ENCODE peak calls at places on chromosome 15, in nine cellular contexts. Y is progenitor cell of endocrine pancreas, Q is upper lobe of right lung, N is GM23338, Z is Calu3, B is A549, I is HFFc6, O is neural progenitor cell, C is HCT116. V is an unnamed sample.

GRCh38 chr15:85412956-85413854 is 32.8 kb downstream of the AKAP13 start:
- DNase-seq in Y (no peak), O (no peak), N (no peak), Q (peak), Z (peak), B (peak), C (peak), I (peak), V (no peak)

GRCh38 chr15:91887921-91888373 is 34.4 kb downstream of the SLCO3A1 start:
- DNase-seq in O (no peak), C (no peak), I (no peak), Q (no peak), B (no peak), Y (no peak), N (no peak), Z (no peak), V (no peak)

GRCh38 chr15:100191161-100191560 is 150.6 kb downstream of the ADAMTS17 start:
- DNase-seq in Q (no peak), Z (no peak), Y (no peak), I (no peak), B (no peak), C (no peak), N (no peak), O (no peak), V (no peak)

GRCh38 chr15:70528270-70528706 is 235.1 kb downstream of the UACA start:
- DNase-seq in Z (peak), N (no peak), B (no peak), I (no peak), O (no peak), Q (no peak), C (peak), Y (no peak), V (no peak)

GRCh38 chr15:94840794-94841587 is 609.6 kb downstream of the MCTP2 start:
- DNase-seq in C (no peak), I (no peak), Q (no peak), O (no peak), B (no peak), Z (no peak), Y (no peak), N (peak), V (no peak)

GRCh38 chr15:52080993-52081392 is 31.6 kb downstream of the BCL2L10 start:
- DNase-seq in I (no peak), Q (no peak), Z (no peak), O (no peak), B (no peak), C (no peak), N (no peak), Y (no peak), V (no peak)

GRCh38 chr15:25710184-25710583 is 152.9 kb downstream of the ATP10A start:
- DNase-seq in C (no peak), I (no peak), B (peak), Q (peak), N (peak), Z (peak), Y (peak), O (peak), V (peak)

GRCh38 chr15:72907733-72908132 is 124.2 kb upstream of the ADPGK start:
- DNase-seq in N (no peak), Q (no peak), B (no peak), I (no peak), O (no peak), C (no peak), Z (no peak), Y (no peak), V (no peak)

GRCh38 chr15:68354268-68354667 is 76.7 kb downstream of the FEM1B start:
- DNase-seq in N (no peak), I (no peak), B (no peak), Q (no peak), C (no peak), O (no peak), Z (no peak), Y (no peak), V (no peak)

GRCh38 chr15:77526582-77527163 is 106.0 kb downstream of the HMG20A start:
- DNase-seq in Z (no peak), O (no peak), Y (no peak), Q (peak), C (no peak), N (no peak), B (no peak), I (no peak), V (no peak)

GRCh38 chr15:46411900-46412299 is 777.1 kb downstream of the SQOR start:
- DNase-seq in C (no peak), N (no peak), O (no peak), Y (no peak), Q (no peak), Z (no peak), B (no peak), I (no peak), V (no peak)

GRCh38 chr15:83698294-83698693 is 44.4 kb downstream of the ADAMTSL3 start:
- DNase-seq in I (no peak), C (no peak), O (no peak), Q (no peak), N (no peak), Z (no peak), B (peak), Y (no peak), V (no peak)

GRCh38 chr15:31265090-31265870 is 61.4 kb upstream of the KLF13 start:
- DNase-seq in Z (no peak), Y (no peak), Q (peak), I (no peak), N (no peak), B (no peak), C (no peak), O (peak), V (no peak)

GRCh38 chr15:100234158-100235029 is 107.4 kb downstream of the ADAMTS17 start:
- DNase-seq in C (no peak), N (no peak), I (no peak), Z (no peak), Q (no peak), O (no peak), Y (no peak), B (no peak), V (peak)

GRCh38 chr15:69402816-69403215 is 11.3 kb upstream of the KIF23 start:
- DNase-seq in O (no peak), Z (no peak), B (no peak), Q (no peak), Y (no peak), N (no peak), C (no peak), I (no peak), V (no peak)

GRCh38 chr15:32676095-32676643 is 34.7 kb downstream of the SCG5 start:
- DNase-seq in Y (no peak), Z (no peak), B (no peak), C (no peak), I (no peak), Q (no peak), O (no peak), N (no peak), V (no peak)

DNA sequence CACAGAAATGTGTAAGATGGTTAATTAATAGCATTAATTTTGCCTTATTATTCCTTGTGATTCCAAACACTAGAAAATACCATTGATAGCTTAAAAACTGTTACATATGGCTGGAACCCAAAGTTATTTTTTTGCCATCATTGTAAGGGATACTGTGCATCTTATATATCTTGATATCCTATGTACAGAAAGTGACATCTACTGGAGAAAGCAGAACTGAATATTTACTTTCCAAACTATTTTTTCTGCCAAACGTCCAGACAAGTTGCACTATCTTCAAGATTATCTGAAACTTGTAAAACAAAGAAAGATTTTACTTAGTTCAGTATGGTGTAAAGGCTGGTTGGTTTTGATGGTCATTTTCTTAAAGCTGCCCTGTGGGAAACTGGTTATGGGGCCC is 33.3 kb upstream of the MEIS2 start:
- DNase-seq in O (no peak), B (no peak), C (no peak), Y (no peak), I (peak), Z (no peak), Q (no peak), N (no peak), V (no peak)
- TF ChIP-seq CTCF in O (peak), B (peak), C (peak), Y (no peak), I (peak), Z (no peak), Q (peak), N (no peak), V (no peak)

GRCh38 chr15:75306188-75306587 is 23.6 kb downstream of the GOLGA6D start:
- DNase-seq in Q (no peak), I (no peak), Y (no peak), B (no peak), O (no peak), N (no peak), C (no peak), Z (no peak), V (no peak)

GRCh38 chr15:75313116-75313845 is 22.6 kb upstream of the COMMD4 start:
- DNase-seq in C (no peak), Y (no peak), O (no peak), Q (no peak), I (no peak), N (no peak), Z (no peak), B (no peak), V (no peak)

GRCh38 chr15:75309711-75310110 is 26.2 kb upstream of the COMMD4 start:
- DNase-seq in C (no peak), B (no peak), O (no peak), Y (no peak), I (peak), Z (no peak), Q (no peak), N (no peak), V (no peak)

GRCh38 chr15:75302318-75302717 is 19.7 kb downstream of the GOLGA6D start:
- DNase-seq in Z (no peak), B (no peak), C (no peak), O (no peak), Q (no peak), Y (no peak), N (no peak), I (no peak), V (no peak)

GRCh38 chr15:75307778-75308390 is 25.2 kb downstream of the GOLGA6D start:
- DNase-seq in Z (peak), Q (peak), C (peak), Y (peak), O (peak), B (peak), I (peak), N (peak), V (peak)
- TF ChIP-seq CTCF in Z (peak), Q (peak), C (peak), Y (peak), O (peak), B (peak), I (peak), N (peak), V (peak)

DNA sequence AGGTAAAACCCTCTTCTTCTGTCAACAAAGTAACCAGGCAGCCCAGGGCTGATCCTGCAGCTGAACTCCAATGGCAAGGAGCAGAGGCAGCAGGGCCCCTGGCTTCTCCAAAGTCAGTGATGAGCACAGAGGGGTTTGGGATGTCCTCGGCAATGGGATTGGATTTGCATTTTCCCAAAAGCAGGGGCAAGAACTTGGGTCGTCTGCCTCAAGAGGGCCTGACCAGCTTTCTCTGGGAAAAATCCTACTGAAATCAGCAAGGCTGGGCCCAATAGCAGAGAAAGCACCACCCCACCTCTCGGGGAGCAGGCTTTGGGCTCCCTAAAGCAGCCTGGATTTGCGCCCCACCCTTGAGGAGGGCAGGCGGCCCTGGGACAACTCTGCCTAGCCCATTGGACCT is 210.0 kb upstream of the IGF1R start:
- DNase-seq in Q (no peak), B (no peak), I (no peak), Y (no peak), O (no peak), N (no peak), C (no peak), Z (no peak), V (no peak)
- TF ChIP-seq CTCF in Q (no peak), B (no peak), I (no peak), Y (no peak), O (no peak), N (no peak), C (no peak), Z (no peak), V (no peak)

DNA sequence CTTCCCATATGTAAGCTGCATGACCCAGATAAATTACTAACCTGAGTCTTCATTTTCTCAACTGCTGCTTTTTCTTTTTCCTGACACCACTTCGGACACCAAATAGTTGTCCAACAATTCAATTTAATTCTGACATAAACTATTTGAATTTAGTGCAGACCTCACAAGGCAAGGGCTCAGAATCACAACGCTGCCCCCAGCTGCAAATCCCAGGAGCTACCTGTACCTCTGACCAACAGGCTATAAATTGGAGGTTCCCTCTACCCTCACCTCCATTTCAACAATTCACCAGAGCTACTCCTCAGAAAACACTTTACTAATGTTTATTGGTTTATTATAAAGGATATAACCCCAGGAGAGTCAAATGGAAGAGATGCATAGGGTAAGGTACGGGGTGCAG is 737.6 kb downstream of the NTRK3 start:
- DNase-seq in O (no peak), B (no peak), Y (no peak), C (no peak), I (no peak), Z (no peak), Q (no peak), N (no peak), V (no peak)
- TF ChIP-seq CTCF in O (no peak), B (no peak), Y (no peak), C (no peak), I (no peak), Z (no peak), Q (no peak), N (peak), V (no peak)

DNA sequence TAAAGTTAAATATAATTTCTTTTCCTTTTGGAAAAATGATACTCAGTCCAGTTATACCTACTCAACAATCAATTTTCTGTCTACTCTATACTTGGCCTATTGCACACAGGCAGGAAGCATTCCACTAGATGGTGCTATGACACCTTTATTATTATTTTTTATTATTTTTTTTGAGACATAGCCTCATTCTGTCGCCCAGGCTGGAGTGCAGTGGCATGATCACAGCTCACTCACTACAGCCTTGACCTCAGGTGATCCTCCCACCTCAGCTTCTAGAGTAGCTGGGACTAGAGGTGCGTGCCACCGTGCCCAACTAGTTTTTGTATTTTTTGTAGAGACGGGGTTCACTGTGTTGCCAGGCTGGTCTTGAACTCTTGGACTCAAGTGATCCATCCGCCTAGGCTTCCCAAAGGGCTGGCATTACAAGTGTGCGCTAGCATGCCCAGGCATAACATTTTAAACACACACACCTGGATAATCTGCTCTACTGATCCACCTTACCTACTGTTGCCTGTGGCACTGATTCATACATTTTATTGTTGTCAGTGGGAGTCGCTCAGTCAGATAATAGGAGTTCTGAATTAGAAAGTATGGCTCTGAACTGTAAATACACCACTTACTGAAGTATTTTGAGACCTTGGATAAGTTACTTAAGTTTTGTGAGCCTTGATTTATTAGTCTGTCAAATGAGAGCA is 56.2 kb downstream of the EIF3J start:
- DNase-seq in I (peak), Y (no peak), N (no peak), Q (no peak), B (no peak), Z (no peak), O (no peak), C (peak), V (no peak)
- TF ChIP-seq CTCF in I (peak), Y (peak), N (peak), Q (peak), B (peak), Z (no peak), O (peak), C (peak), V (peak)

GRCh38 chr15:63469190-63469589 is 35.2 kb upstream of the USP3 start:
- DNase-seq in Y (no peak), B (no peak), I (no peak), O (no peak), N (no peak), Q (no peak), C (no peak), Z (no peak), V (no peak)

GRCh38 chr15:63463793-63464192 is 40.6 kb upstream of the USP3 start:
- DNase-seq in N (no peak), Z (no peak), Y (no peak), B (no peak), C (no peak), Q (no peak), I (no peak), O (no peak), V (no peak)

GRCh38 chr15:63469984-63470383 is 34.4 kb upstream of the USP3 start:
- DNase-seq in Y (no peak), N (no peak), C (no peak), O (no peak), Z (no peak), B (no peak), Q (no peak), I (no peak), V (no peak)

GRCh38 chr15:63465104-63465503 is 39.3 kb upstream of the USP3 start:
- DNase-seq in Y (no peak), C (no peak), Q (no peak), B (no peak), N (no peak), I (no peak), Z (peak), O (no peak), V (no peak)

GRCh38 chr15:63466378-63467192 is 37.8 kb upstream of the USP3 start:
- DNase-seq in Y (no peak), O (peak), B (peak), I (peak), Z (peak), Q (no peak), N (peak), C (peak), V (no peak)
- TF ChIP-seq CTCF in Y (peak), O (peak), B (peak), I (peak), Z (peak), Q (peak), N (peak), C (peak), V (peak)

DNA sequence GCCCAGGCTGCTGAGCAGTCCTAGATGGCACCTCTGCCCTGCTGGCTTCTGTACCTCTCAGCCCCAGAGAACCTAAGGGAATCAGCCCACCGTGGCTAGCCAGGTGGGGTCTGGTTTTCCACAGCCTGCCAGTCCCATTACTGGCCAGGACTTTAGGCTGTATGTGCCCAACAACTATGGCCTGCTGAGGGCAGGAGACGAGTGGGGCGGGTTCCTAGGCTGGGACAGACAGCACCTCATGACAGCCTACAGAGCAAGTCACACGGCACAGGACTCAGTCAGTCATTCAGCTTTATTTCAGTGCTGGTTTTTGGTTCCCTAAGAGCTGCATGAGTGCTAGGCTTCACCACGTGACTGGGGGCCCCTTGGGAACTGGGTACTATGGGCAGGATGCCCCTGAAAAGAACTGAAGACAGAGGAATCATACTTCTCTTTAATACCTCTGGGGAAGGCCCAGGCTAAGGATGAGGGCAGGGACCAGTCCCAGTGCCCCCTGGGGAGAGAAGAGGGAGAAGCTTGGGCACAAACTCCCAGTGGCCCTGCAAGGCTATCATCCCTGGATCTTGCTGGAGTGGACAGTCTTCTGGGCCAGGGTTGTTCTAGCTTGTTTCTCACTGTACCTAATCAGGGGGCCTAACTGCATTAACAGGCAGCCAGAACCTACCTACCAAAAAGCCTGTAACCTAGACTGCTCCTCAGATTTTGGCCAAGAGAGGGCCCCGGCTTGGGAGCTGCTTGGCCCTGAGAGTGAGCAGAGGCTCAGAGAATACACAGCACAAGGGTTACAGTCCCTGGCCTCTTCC is 14.8 kb downstream of the CLK3 start:
- DNase-seq in B (no peak), Y (no peak), I (no peak), C (no peak), Q (no peak), O (no peak), N (no peak), Z (no peak), V (peak)
- TF ChIP-seq CTCF in B (no peak), Y (no peak), I (no peak), C (no peak), Q (no peak), O (no peak), N (no peak), Z (no peak), V (no peak)

GRCh38 chr15:39594056-39594763 is 13.3 kb downstream of the THBS1 start:
- DNase-seq in C (no peak), N (no peak), Q (no peak), O (no peak), B (no peak), Z (no peak), I (peak), Y (no peak), V (no peak)
- TF ChIP-seq CTCF in C (no peak), N (no peak), Q (no peak), O (no peak), B (no peak), Z (no peak), I (no peak), Y (no peak), V (no peak)

DNA sequence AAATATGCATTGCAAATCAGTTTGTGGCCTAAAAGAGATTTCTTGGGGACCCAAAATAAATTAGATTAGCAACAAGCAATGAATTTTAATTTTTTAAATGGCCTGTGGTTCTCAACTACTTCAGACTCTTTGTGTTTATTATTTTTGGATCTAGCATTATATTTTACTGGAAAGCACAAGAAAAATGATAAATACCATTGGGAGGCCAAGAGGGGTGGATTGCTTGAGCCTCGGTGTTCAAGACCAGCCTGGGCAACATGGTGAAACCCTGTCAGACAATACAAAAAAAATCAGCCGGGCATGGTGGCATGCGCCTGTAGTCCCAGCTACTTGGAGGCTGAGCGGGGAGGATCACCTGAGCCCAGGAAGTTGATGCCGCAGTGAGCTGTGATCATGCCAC is 13.6 kb downstream of the LACTB start:
- DNase-seq in O (no peak), B (no peak), Z (no peak), Q (no peak), C (no peak), N (no peak), I (no peak), Y (no peak), V (no peak)
- TF ChIP-seq CTCF in O (no peak), B (no peak), Z (no peak), Q (no peak), C (no peak), N (no peak), I (no peak), Y (no peak), V (no peak)